ENCODE peak calls at places on chromosomes 7 and 10, in seven cellular contexts. H is HCT116, U is astrocyte, T is mesendoderm, M is esophagus squamous epithelium, G is A549, O is OCI-LY7. J is an unnamed sample.

GRCh38 chr10:111117528-111118277 is 40.9 kb downstream of the ADRA2A start:
- DNase-seq in M (no peak), T (no peak), H (no peak), G (no peak), O (no peak), U (no peak), J (no peak)

GRCh38 chr10:123480845-123481244 is 185.3 kb upstream of the GPR26 start:
- DNase-seq in O (no peak), T (no peak), M (no peak), H (no peak), G (no peak), U (no peak), J (no peak)

GRCh38 chr7:33669251-33669670 is 236.1 kb upstream of the BMPER start:
- DNase-seq in U (peak; percentile 48), O (no peak), G (no peak), H (no peak), T (peak; percentile 92), M (no peak), J (no peak)

GRCh38 chr10:68154211-68154497 is 44.9 kb downstream of the MYPN start:
- DNase-seq in H (no peak), G (no peak), O (peak; percentile 10), U (peak; percentile 71), T (peak; percentile 70), M (no peak), J (peak; percentile 56)

GRCh38 chr7:111987115-111987826 is 218.9 kb downstream of the DOCK4 start:
- DNase-seq in H (no peak), U (peak; percentile 59), G (no peak), M (no peak), O (peak; percentile 6), T (peak; percentile 47), J (no peak)

GRCh38 chr10:102642553-102643345 is 1.5 kb upstream of the TRIM8 start:
- DNase-seq in M (no peak), H (peak; percentile 29), U (no peak), G (no peak), O (peak; percentile 61), T (no peak), J (peak; percentile 80)

GRCh38 chr10:85238676-85239075 is 910.3 kb downstream of the CCSER2 start:
- DNase-seq in H (no peak), U (no peak), T (no peak), G (no peak), O (no peak), M (no peak), J (no peak)

GRCh38 chr7:155296006-155296787 is 1.5 kb upstream of the INSIG1 start:
- DNase-seq in M (no peak), G (no peak), T (no peak), U (no peak), O (no peak), H (no peak), J (no peak)

GRCh38 chr10:77168861-77169260 is 468.7 kb downstream of the KCNMA1 start:
- DNase-seq in H (peak; percentile 27), M (no peak), G (no peak), U (no peak), T (no peak), O (no peak), J (no peak)

DNA sequence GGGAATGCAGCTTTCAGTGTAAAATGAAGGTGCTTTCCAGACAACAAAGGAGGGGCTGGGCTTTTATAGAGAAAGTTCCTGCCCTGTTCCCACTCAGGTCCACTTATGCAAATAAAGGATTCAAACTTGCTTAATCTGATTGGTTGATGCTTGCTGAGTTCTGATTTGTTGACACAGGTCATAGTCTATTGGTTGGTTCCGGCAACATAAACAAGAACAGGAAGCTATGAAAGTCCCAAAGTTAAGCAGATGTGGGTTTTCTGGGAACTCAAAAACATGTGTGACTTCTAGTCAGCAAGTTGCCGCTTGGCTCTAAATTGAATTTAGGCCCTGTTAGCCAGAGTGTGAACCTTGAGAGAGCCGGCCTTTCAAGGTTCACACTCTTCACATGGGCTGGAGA is 194.2 kb upstream of the SVIL start:
- DNase-seq in M (no peak), U (no peak), H (no peak), G (no peak), O (no peak), T (no peak), J (no peak)
- H3K27ac ChIP-seq in M (peak overlapping the region; percentile 70), U (no peak overlapping the region), H (no peak overlapping the region), G (no peak overlapping the region), O (no peak overlapping the region), T (no peak overlapping the region), J (no peak overlapping the region)

DNA sequence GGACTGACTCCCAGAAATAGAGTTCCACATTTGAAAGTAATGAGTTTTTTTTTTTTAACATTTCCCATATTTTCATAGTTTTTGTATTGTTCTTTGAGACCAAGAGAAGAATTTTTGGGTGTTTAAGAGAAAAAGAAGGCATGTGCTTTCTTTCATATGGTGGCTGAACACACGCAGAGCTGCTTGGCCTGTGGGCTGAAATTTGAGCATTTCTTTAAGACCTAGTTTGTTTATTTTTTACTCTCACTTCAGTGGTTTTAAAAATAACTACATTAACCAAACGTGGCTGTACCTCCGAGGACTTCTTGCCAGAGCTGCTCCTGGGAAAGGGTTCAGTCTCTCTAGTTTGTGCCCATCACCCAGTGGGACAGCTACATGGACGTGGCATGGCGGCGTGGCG is 58.3 kb downstream of the INPP5A start:
- DNase-seq in T (no peak), O (no peak), G (no peak), H (no peak), U (no peak), M (no peak), J (no peak)
- H3K4me3 ChIP-seq in T (no peak overlapping the region), O (no peak overlapping the region), G (no peak overlapping the region), H (no peak overlapping the region), U (no peak overlapping the region), M (no peak overlapping the region), J (no peak overlapping the region)

GRCh38 chr7:81690251-81690650 is 79.6 kb downstream of the HGF start:
- DNase-seq in M (no peak), O (no peak), U (no peak), H (no peak), T (peak; percentile 50), G (no peak), J (no peak)

GRCh38 chr7:81692146-81692905 is 77.5 kb downstream of the HGF start:
- DNase-seq in T (no peak), M (no peak), H (no peak), U (peak; percentile 87), G (no peak), O (no peak), J (no peak)

GRCh38 chr7:81693080-81693479 is 76.8 kb downstream of the HGF start:
- DNase-seq in U (no peak), O (no peak), H (no peak), G (no peak), T (no peak), M (no peak), J (no peak)

GRCh38 chr7:81690688-81691087 is 79.2 kb downstream of the HGF start:
- DNase-seq in O (no peak), M (no peak), T (no peak), H (no peak), G (no peak), U (no peak), J (no peak)

DNA sequence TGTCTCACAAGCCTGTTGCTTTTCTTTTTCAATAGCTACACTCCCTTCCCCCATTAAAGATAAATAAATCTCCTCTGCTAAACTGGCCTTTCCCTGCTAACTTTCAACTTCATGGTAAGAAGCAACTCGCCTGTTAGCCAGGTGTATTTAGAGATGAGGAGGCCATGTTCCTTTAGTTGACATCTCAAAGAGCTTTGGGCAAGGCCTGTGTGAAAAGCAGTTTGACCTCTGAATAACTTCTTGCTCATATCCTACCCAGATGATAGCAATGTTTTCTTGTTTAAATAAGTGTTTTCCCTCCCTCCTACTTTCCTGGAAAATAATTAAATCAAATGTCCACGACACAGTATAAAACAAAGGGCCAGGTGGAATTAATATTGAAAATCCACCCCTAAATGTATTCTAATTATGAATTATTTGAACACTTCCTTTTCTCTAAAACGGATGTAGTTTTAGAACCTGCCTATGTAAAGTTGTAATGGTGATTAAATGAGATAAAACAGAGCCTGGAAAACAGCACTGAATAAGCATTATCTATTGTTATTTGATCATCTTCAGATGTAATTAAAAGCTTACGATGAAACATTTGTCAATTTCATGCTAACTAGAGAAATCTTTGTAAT is 78.5 kb downstream of the HGF start:
- DNase-seq in O (no peak), M (no peak), U (peak; percentile 26), H (no peak), G (no peak), T (no peak), J (no peak)
- H3K27ac ChIP-seq in O (no peak overlapping the region), M (no peak overlapping the region), U (peak overlapping the region; percentile 0), H (no peak overlapping the region), G (no peak overlapping the region), T (no peak overlapping the region), J (no peak overlapping the region)

DNA sequence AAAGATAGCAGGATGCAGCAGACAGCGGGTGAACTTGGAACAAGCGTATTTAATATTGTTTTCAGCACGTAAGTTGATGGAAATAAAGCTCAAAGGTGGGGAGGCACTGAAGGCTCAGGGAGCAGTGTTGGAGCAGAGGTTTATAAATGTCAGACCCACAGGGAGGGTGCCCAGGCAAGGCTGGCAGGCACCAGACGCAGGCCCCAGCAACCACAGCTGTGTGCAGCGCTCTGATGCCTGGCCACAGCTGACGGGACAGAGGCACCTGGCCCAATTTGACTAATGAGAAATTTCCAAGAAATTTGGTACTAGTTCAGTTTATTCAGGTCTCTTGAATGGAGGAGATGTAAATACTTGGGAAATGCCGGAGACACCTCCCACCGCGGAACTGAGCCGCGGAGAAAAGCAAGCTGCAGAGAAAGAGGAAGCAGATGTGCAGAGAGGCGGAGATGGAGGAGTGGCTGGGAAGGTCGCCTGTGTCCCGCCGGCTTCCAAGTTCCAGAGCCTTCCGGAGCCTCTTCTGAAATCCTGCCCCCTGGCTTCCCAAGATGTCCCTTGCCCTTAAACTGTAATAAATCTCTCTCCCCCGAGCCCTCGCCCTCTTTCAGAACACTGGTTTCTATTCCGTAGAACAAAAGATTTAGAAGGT is 38.3 kb upstream of the PLXNA4 start:
- DNase-seq in G (no peak), M (no peak), H (no peak), T (peak; percentile 87), U (no peak), O (no peak), J (peak; percentile 35)
- H3K4me3 ChIP-seq in G (no peak overlapping the region), M (no peak overlapping the region), H (no peak overlapping the region), T (peak overlapping the region; percentile 45), U (peak overlapping the region; percentile 31), O (no peak overlapping the region), J (peak overlapping the region; percentile 38)

J was measured in psoas muscle.